ENCODE peak calls at places on chromosomes 1 and 21, in seven cellular contexts. S, H, K, U, V, J and F are unnamed samples.

GRCh38 chr1:93552751-93553455 is 105.0 kb downstream of the FNBP1L start:
- DNase-seq in V (no peak), S (no peak), K (no peak), H (no peak), U (peak; percentile 53), J (peak; percentile 60), F (peak; percentile 77)

GRCh38 chr1:166868639-166869038 is 7.4 kb downstream of the TADA1 start:
- DNase-seq in S (no peak), V (no peak), H (no peak), U (no peak), J (no peak), K (no peak), F (no peak)

GRCh38 chr1:111234258-111234657 is 6.7 kb downstream of the CHI3L2 start:
- DNase-seq in V (no peak), U (peak; percentile 35), J (peak; percentile 94), K (no peak), S (no peak), H (no peak), F (no peak)

GRCh38 chr1:24020032-24020431 is 39.9 kb upstream of the SRSF10 start:
- DNase-seq in J (no peak), H (no peak), U (peak; percentile 70), V (no peak), K (no peak), S (no peak), F (peak; percentile 17)

GRCh38 chr1:30111431-30111830 is 612.0 kb downstream of the MATN1 start:
- DNase-seq in V (peak; percentile 77), J (peak; percentile 51), S (peak; percentile 65), K (peak; percentile 68), H (peak; percentile 55), U (peak; percentile 41), F (peak; percentile 33)

GRCh38 chr1:154129392-154129970 is 25.4 kb downstream of the NUP210L start:
- DNase-seq in V (no peak), J (peak; percentile 60), K (no peak), S (no peak), H (no peak), U (peak; percentile 26), F (no peak)

GRCh38 chr1:53587252-53587992 is 128.2 kb downstream of the DMRTB1 start:
- DNase-seq in V (no peak), H (no peak), K (no peak), S (peak; percentile 18), U (no peak), J (no peak), F (no peak)

GRCh38 chr1:67126111-67126746 is 8.5 kb downstream of the C1orf141 start:
- DNase-seq in U (peak; percentile 13), K (peak; percentile 30), J (no peak), H (no peak), S (no peak), V (no peak), F (peak; percentile 29)

GRCh38 chr1:154420172-154420571 is 15.0 kb downstream of the IL6R start:
- DNase-seq in V (no peak), U (peak; percentile 91), J (peak; percentile 42), S (no peak), K (no peak), H (no peak), F (peak; percentile 93)

GRCh38 chr1:3692593-3692992 is 40.3 kb downstream of the TP73 start:
- DNase-seq in K (no peak), U (no peak), S (no peak), J (no peak), H (no peak), V (no peak), F (no peak)

GRCh38 chr1:30730351-30731108 is 7.1 kb upstream of the MATN1 start:
- DNase-seq in V (no peak), K (no peak), S (no peak), J (no peak), U (no peak), H (no peak), F (no peak)

GRCh38 chr21:22791376-22791775 is 1793.2 kb downstream of the NCAM2 start:
- DNase-seq in V (no peak), H (no peak), S (no peak), K (no peak), J (no peak), U (no peak), F (no peak)

GRCh38 chr1:85465099-85465790 is at the start of gene DDAH1:
- DNase-seq in V (peak; percentile 74), U (peak; percentile 65), S (peak; percentile 74), H (no peak), K (peak; percentile 70), J (peak; percentile 41), F (peak; percentile 73)

GRCh38 chr1:58397187-58397820 is 149.2 kb downstream of the OMA1 start:
- DNase-seq in U (peak; percentile 80), H (no peak), J (peak; percentile 71), S (no peak), V (no peak), K (peak; percentile 90), F (peak; percentile 66)

GRCh38 chr1:96473791-96474452 is 247.7 kb upstream of the PTBP2 start:
- DNase-seq in V (no peak), J (no peak), H (no peak), S (no peak), U (peak; percentile 79), K (peak; percentile 51), F (peak; percentile 27)

GRCh38 chr1:96475882-96476281 is 245.7 kb upstream of the PTBP2 start:
- DNase-seq in K (no peak), J (no peak), U (no peak), V (no peak), S (no peak), H (no peak), F (no peak)

GRCh38 chr1:96474985-96475743 is 246.4 kb upstream of the PTBP2 start:
- DNase-seq in V (no peak), J (no peak), K (peak; percentile 55), S (peak; percentile 54), H (no peak), U (no peak), F (no peak)

GRCh38 chr1:96466842-96467241 is 254.7 kb upstream of the PTBP2 start:
- DNase-seq in K (no peak), J (no peak), S (no peak), V (no peak), U (no peak), H (no peak), F (no peak)

DNA sequence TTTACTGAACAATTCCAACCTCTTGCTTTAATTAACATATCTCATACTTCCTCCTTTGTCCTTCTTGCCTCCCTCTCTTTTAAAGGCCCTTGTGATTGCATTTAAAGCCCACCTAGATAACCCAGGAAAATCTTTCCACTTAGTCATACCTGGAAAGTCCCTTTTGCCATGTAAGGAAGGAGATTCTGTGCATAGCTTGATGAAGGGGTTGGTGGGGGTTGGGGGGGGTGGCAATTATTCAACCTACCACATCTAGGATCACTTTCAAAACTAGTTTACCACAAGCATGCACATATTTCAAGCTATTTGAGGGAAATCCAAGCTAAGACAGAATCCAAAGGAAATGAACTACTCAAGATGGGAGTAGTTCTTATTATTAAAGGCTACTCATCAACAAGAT is 249.1 kb upstream of the PTBP2 start:
- DNase-seq in U (peak; percentile 90), K (no peak), H (no peak), J (no peak), V (no peak), S (no peak), F (peak; percentile 16)
- H2BK120ac ChIP-seq in U (peak overlapping the region; percentile 52), K (no peak overlapping the region), H (no peak overlapping the region), J (no peak overlapping the region), V (no peak overlapping the region), S (no peak overlapping the region), F (no peak overlapping the region)

GRCh38 chr1:35573776-35574654 is 901 bp downstream of the TFAP2E start:
- DNase-seq in H (no peak), V (peak; percentile 73), U (no peak), J (peak; percentile 31), S (no peak), K (no peak), F (no peak)
- H2BK120ac ChIP-seq in H (peak overlapping the region; percentile 8), V (no peak overlapping the region), U (no peak overlapping the region), J (peak overlapping the region; percentile 79), S (no peak overlapping the region), K (no peak overlapping the region), F (no peak overlapping the region)

DNA sequence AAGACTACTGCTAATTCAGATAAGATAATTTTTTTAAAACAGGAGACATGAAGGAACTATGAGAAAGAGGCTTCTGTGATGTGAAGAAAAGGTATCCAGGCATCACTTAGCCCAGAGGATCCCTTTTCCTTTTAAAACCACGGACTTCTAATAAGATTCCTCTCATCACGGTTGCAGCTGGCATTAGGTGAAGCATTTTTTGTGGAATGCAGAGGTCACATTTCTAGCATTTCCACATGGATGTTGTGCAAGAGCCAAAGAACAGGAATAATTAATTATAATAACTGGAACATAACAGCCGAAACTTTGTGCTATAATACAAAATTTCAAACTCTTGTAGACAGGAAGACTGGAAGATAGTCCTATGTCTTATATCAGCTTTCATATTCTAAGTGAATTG is 27.6 kb downstream of the CYP2J2 start:
- DNase-seq in J (peak; percentile 76), U (no peak), V (no peak), S (no peak), H (no peak), K (no peak), F (no peak)
- H2BK120ac ChIP-seq in J (no peak overlapping the region), U (no peak overlapping the region), V (no peak overlapping the region), S (no peak overlapping the region), H (no peak overlapping the region), K (no peak overlapping the region), F (no peak overlapping the region)

GRCh38 chr1:47873332-47873731 is 123.9 kb downstream of the TRABD2B start:
- DNase-seq in V (no peak), U (no peak), H (no peak), J (no peak), S (no peak), K (no peak), F (no peak)
- H2BK120ac ChIP-seq in V (no peak overlapping the region), U (no peak overlapping the region), H (no peak overlapping the region), J (no peak overlapping the region), S (no peak overlapping the region), K (no peak overlapping the region), F (no peak overlapping the region)

GRCh38 chr1:15954316-15954715 is 21.6 kb downstream of the ZBTB17 start:
- DNase-seq in V (no peak), S (no peak), J (peak; percentile 92), K (no peak), U (no peak), H (no peak), F (no peak)

GRCh38 chr1:15953294-15953771 is 22.6 kb downstream of the ZBTB17 start:
- DNase-seq in V (no peak), K (no peak), H (no peak), J (no peak), S (no peak), U (peak; percentile 35), F (peak; percentile 34)

GRCh38 chr1:15955552-15955951 is 20.3 kb downstream of the ZBTB17 start:
- DNase-seq in J (no peak), S (no peak), V (no peak), K (no peak), H (no peak), U (no peak), F (no peak)

GRCh38 chr1:15952317-15953258 is 23.3 kb downstream of the ZBTB17 start:
- DNase-seq in S (no peak), J (peak; percentile 37), U (peak; percentile 99), V (no peak), K (no peak), H (no peak), F (peak; percentile 97)

DNA sequence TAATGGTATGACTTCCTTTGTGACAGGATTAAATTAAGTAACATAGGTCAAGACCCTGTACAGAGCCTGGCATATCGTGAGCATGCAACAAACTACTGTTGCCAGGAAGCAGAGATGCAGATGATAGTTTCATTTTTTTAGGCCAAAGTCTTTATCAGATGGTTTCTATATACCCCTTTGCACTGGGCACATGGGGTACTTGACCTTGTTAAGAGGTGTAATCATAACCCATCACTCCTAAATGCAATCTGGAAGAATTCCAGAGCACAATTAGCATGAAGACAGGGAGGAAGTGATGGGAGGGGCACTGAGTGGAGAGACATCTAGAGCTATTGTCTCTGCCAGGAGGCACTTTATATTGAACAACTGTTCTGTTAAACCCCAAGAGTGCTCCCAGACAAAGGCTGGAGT is 22.1 kb downstream of the ZBTB17 start:
- DNase-seq in J (no peak), H (no peak), S (no peak), K (no peak), V (no peak), U (no peak), F (peak; percentile 38)
- H2BK120ac ChIP-seq in J (no peak overlapping the region), H (no peak overlapping the region), S (no peak overlapping the region), K (no peak overlapping the region), V (no peak overlapping the region), U (peak overlapping the region; percentile 98), F (no peak overlapping the region)